ENCODE peak calls at places on chromosomes 6 and 20, in five cellular contexts. T is GM12878, L is astrocyte, B is brain microvascular endothelial cell, J is AG09309. U is an unnamed sample.

GRCh38 chr6:103800131-103800670 is 1059.5 kb downstream of the HACE1 start:
- DNase-seq in T (no peak), L (no peak), B (no peak), J (no peak), U (no peak)

GRCh38 chr6:170085475-170086401 is 205.1 kb downstream of the DLL1 start:
- DNase-seq in T (no peak), L (no peak), B (no peak), J (no peak), U (no peak)

GRCh38 chr6:112018619-112019416 is 35.1 kb upstream of the CCN6 start:
- DNase-seq in T (no peak), L (no peak), B (peak), J (peak), U (no peak)

GRCh38 chr6:77036400-77036799 is 426.9 kb downstream of the HTR1B start:
- DNase-seq in T (no peak), L (no peak), B (peak), J (no peak), U (no peak)

GRCh38 chr6:129957941-129958898 is 60.2 kb upstream of the L3MBTL3 start:
- DNase-seq in T (no peak), L (no peak), B (no peak), J (no peak), U (no peak)

GRCh38 chr6:34004706-34005105 is 141.2 kb downstream of the GRM4 start:
- DNase-seq in T (no peak), L (no peak), B (no peak), J (no peak), U (no peak)

GRCh38 chr20:63969851-63970713 is at the start of gene ZNF512B:
- DNase-seq in T (no peak), L (no peak), B (no peak), J (no peak), U (peak)

GRCh38 chr6:163564536-163564935 is 150.0 kb downstream of the QKI start:
- DNase-seq in T (no peak), L (no peak), B (no peak), J (no peak), U (no peak)

GRCh38 chr6:41939848-41940758 is 1.5 kb downstream of the CCND3 start:
- DNase-seq in T (no peak), L (peak), B (no peak), J (no peak), U (peak)

GRCh38 chr6:5325173-5325572 is 63.9 kb downstream of the FARS2 start:
- DNase-seq in T (no peak), L (no peak), B (no peak), J (no peak), U (peak)

GRCh38 chr6:45491874-45492273 is 114.1 kb upstream of the SUPT3H start:
- DNase-seq in T (no peak), L (no peak), B (no peak), J (no peak), U (no peak)

GRCh38 chr6:88124925-88125557 is 41.1 kb downstream of the CNR1 start:
- DNase-seq in T (no peak), L (no peak), B (no peak), J (no peak), U (no peak)

GRCh38 chr6:154510144-154510905 is at the start of gene CNKSR3:
- DNase-seq in T (no peak), L (peak), B (peak), J (peak), U (peak)

GRCh38 chr6:129175066-129175465 is 292.1 kb downstream of the LAMA2 start:
- DNase-seq in T (no peak), L (no peak), B (no peak), J (no peak), U (no peak)

GRCh38 chr6:138800377-138801150 is 4.7 kb downstream of the ECT2L start:
- DNase-seq in T (no peak), L (no peak), B (no peak), J (no peak), U (no peak)

GRCh38 chr6:137657351-137657911 is 163.2 kb upstream of the OLIG3 start:
- DNase-seq in T (no peak), L (no peak), B (no peak), J (no peak), U (peak)

GRCh38 chr6:154356690-154357089 is at the start of gene IPCEF1:
- DNase-seq in T (no peak), L (no peak), B (no peak), J (no peak), U (peak)

GRCh38 chr6:6972456-6972855 is 135.3 kb upstream of the RREB1 start:
- DNase-seq in T (no peak), L (peak), B (peak), J (peak), U (no peak)

GRCh38 chr20:25259788-25260254 is 11.9 kb downstream of the PYGB start:
- DNase-seq in T (no peak), L (no peak), B (no peak), J (no peak), U (no peak)

GRCh38 chr6:140071601-140072062 is 697.2 kb upstream of the CITED2 start:
- DNase-seq in T (peak), L (peak), B (peak), J (peak), U (peak)

GRCh38 chr6:117906905-117907599 is at the start of gene SLC35F1:
- DNase-seq in T (no peak), L (peak), B (peak), J (no peak), U (peak)

GRCh38 chr20:61835791-61836350 is 229.8 kb downstream of the TAF4 start:
- DNase-seq in T (no peak), L (no peak), B (no peak), J (no peak), U (no peak)

GRCh38 chr6:56816393-56816792 is 138.5 kb upstream of the BEND6 start:
- DNase-seq in T (no peak), L (no peak), B (no peak), J (no peak), U (no peak)

GRCh38 chr6:3612341-3613041 is 139.0 kb downstream of the PXDC1 start:
- DNase-seq in T (no peak), L (peak), B (peak), J (peak), U (no peak)

GRCh38 chr6:124868476-124868875 is 93.8 kb upstream of the RNF217 start:
- DNase-seq in T (no peak), L (peak), B (peak), J (no peak), U (no peak)

GRCh38 chr20:11216451-11217314 is 542.9 kb upstream of the JAG1 start:
- DNase-seq in T (no peak), L (peak), B (peak), J (no peak), U (no peak)

GRCh38 chr6:37323568-37323967 is 30.2 kb upstream of the RNF8 start:
- DNase-seq in T (no peak), L (no peak), B (no peak), J (no peak), U (no peak)

GRCh38 chr6:107318100-107318736 is 141.1 kb downstream of the PDSS2 start:
- DNase-seq in T (peak), L (peak), B (peak), J (no peak), U (peak)

GRCh38 chr20:59055302-59055701 is 12.7 kb upstream of the PRELID3B start:
- DNase-seq in T (no peak), L (no peak), B (no peak), J (no peak), U (peak)
- TF ChIP-seq CTCF in T (no peak), L (peak), B (peak), J (peak), U (peak)

GRCh38 chr6:133892444-133893323 is 3.8 kb downstream of the TCF21 start:
- DNase-seq in T (no peak), L (no peak), B (no peak), J (no peak), U (no peak)
- H3K4me3 ChIP-seq in T (no peak), L (no peak), B (peak), J (no peak), U (no peak)

GRCh38 chr20:57509665-57510237 is 15.2 kb downstream of the CTCFL start:
- DNase-seq in T (no peak), L (no peak), B (no peak), J (no peak), U (peak)
- TF ChIP-seq CTCF in T (peak), L (peak), B (peak), J (peak), U (peak)

DNA sequence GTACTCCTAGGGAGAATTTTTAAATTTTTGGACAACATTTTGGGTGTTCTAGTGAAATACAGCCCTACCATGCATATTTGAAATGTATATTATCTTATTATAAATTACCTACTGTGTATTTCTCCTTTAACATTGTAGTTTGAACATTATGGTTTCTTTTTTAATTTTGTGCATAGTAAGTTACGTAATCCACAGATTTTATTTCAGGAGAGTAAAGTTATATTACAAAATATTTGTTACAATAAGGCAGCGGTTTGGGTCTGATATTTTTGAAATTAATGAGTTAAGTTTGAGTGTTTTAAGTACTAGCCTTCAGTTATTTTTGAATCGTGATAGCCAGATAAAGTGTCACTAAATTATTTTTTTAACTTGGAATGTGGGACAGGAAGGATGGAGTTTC is 7.3 kb upstream of the SOX4 start:
- DNase-seq in T (no peak), L (no peak), B (no peak), J (no peak), U (no peak)
- H3K4me3 ChIP-seq in T (no peak), L (no peak), B (no peak), J (no peak), U (peak)

GRCh38 chr6:14464049-14464448 is 346.5 kb downstream of the CD83 start:
- DNase-seq in T (no peak), L (no peak), B (no peak), J (no peak), U (no peak)
- TF ChIP-seq CTCF in T (no peak), L (no peak), B (peak), J (no peak), U (no peak)

GRCh38 chr20:1737134-1737533 is 79.6 kb upstream of the SIRPG start:
- DNase-seq in T (no peak), L (no peak), B (no peak), J (no peak), U (no peak)
- H3K4me3 ChIP-seq in T (no peak), L (no peak), B (no peak), J (no peak), U (no peak)

DNA sequence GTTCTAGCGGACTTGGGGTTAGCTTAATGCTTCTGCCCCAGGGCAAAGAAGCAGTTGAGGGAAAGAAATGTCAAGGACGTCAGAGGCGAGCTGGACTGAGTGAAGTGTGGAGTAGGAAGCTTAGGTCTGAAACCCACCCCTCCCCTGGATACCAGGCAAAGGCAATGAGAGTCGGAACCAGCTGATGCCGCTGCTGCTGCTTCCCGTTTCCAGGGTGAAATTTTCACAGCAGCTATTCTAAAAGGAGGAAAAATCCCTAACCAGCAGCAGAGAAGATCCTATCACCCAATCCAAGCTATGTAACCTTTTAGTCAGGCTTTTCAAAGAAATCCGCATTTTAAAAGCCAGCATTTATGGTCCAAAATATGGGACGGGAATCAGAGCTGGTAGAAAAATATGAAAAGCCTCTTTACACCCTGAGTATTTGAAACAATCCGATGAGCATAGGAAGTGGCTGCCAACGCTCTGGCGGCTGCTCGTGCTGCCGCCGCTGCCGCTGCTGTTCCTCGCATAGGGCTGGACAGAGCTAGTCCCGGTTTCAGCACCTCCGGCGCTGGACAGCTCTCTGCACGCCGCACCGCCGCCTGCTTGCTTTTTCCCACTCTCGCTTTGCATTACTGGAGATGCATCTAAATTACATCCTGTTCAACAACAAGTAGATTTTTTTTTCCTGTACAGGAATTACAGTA is 564.2 kb downstream of the LMBRD1 start:
- DNase-seq in T (no peak), L (peak), B (peak), J (no peak), U (peak)
- TF ChIP-seq CTCF in T (no peak), L (no peak), B (peak), J (no peak), U (no peak)

DNA sequence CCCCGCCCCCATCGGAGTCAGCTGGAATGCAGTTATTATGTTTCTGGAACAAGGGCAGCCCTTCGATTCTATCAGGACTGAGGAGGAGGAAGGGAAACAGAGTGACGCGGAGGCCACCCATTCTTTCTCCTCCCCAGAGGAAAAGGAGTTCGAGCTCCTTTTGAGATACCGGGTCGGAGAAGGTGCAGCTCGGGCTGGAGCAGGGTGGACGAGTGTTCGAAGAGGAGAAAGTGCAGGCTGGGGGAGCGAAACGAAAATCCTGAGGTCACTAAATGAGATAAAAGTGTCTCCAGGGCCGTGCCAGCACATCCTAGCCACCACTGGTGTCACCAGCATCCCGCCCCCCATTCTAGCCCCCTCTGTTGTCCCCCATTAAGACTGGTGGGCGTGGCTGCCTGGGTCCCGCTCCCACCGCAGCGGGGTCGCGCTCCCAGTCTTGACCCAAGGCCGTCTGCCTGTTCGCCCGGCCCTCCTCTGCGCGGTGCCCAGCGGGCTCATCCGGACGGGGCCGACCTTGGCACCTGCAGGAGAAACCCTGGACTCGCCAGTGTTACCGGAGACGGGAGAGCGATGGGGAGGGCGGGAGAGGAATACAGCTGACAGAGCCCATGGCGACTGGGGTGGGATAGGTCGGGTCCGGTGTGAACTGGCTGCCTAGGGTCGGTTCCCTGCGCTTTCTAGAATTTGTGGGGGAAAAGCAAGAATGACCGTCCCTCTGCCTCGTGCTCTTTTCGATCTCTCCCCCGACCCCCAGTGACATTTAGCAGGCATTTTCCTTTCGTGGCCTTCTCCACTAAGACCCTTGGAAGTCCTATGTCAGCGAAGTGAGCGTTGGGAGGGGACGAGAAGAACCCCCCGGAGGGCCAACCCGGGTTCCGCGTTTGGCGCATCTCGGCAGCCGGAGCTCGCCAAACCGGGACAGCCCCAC is 16.2 kb downstream of the FOXA2 start:
- DNase-seq in T (no peak), L (no peak), B (no peak), J (no peak), U (no peak)
- H3K4me3 ChIP-seq in T (no peak), L (no peak), B (no peak), J (no peak), U (no peak)

GRCh38 chr6:148251286-148251685 is 91.4 kb upstream of the SASH1 start:
- DNase-seq in T (no peak), L (peak), B (peak), J (no peak), U (peak)
- TF ChIP-seq CTCF in T (no peak), L (peak), B (peak), J (peak), U (peak)

DNA sequence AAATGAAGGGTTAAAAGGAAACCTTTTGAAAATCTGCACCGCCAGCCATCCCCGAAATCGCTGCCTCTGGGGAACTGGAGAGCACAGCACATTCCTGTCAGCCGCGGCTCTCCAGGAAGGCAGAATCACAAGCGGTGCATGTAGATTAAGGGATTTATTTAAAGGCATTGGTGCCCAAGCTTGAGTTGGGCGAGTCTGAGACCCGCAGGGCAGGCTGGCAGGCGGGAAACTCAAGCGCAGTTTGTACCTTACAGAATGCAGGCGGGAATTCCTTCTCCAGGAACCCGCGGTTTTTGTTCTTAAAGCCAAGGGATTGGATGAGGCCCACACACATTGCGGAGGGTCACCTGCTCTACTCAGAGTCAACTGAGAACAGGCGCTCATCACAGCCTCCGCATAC is 10.8 kb downstream of the GPR31 start:
- DNase-seq in T (no peak), L (no peak), B (no peak), J (no peak), U (no peak)
- H3K4me3 ChIP-seq in T (no peak), L (no peak), B (no peak), J (no peak), U (no peak)